ENCODE peak calls at places on chromosomes 6 and 20, in seven cellular contexts. H, W, I, K, Y, B and J are unnamed samples.

GRCh38 chr6:22636450-22636849 is 67.1 kb downstream of the HDGFL1 start:
- DNase-seq in H (no peak), W (no peak), I (no peak), K (no peak), Y (no peak), B (no peak), J (no peak)

GRCh38 chr6:28969129-28969528 is 36.0 kb downstream of the ZNF311 start:
- DNase-seq in H (no peak), W (no peak), I (no peak), K (no peak), Y (no peak), B (peak; percentile 65), J (no peak)

GRCh38 chr6:63943826-63944225 is 308.2 kb downstream of the PHF3 start:
- DNase-seq in H (no peak), W (no peak), I (no peak), K (peak; percentile 48), Y (no peak), B (peak; percentile 73), J (no peak)

GRCh38 chr6:37485259-37485658 is 14.4 kb downstream of the CCDC167 start:
- DNase-seq in H (no peak), W (no peak), I (no peak), K (no peak), Y (no peak), B (peak; percentile 49), J (no peak)

GRCh38 chr6:136600818-136601217 is 50.6 kb upstream of the MAP7 start:
- DNase-seq in H (no peak), W (no peak), I (no peak), K (no peak), Y (no peak), B (no peak), J (no peak)

GRCh38 chr20:57108218-57108617 is 158.2 kb downstream of the BMP7 start:
- DNase-seq in H (no peak), W (no peak), I (no peak), K (no peak), Y (no peak), B (no peak), J (no peak)

GRCh38 chr20:1979116-1979778 is 14.6 kb downstream of the PDYN start:
- DNase-seq in H (no peak), W (no peak), I (no peak), K (no peak), Y (no peak), B (no peak), J (no peak)

GRCh38 chr6:112222111-112222726 is 32.1 kb downstream of the LAMA4 start:
- DNase-seq in H (no peak), W (no peak), I (no peak), K (no peak), Y (no peak), B (no peak), J (no peak)

GRCh38 chr6:50030777-50031562 is 9.2 kb upstream of the DEFB110 start:
- DNase-seq in H (no peak), W (no peak), I (no peak), K (peak; percentile 6), Y (no peak), B (peak; percentile 90), J (no peak)

GRCh38 chr20:58478141-58478805 is 36.9 kb downstream of the APCDD1L start:
- DNase-seq in H (no peak), W (no peak), I (no peak), K (no peak), Y (no peak), B (no peak), J (no peak)

GRCh38 chr6:162753775-162754174 is 26.0 kb downstream of the PACRG start:
- DNase-seq in H (no peak), W (no peak), I (no peak), K (no peak), Y (no peak), B (no peak), J (no peak)

GRCh38 chr6:162750776-162751175 is 23.0 kb downstream of the PACRG start:
- DNase-seq in H (no peak), W (no peak), I (no peak), K (no peak), Y (no peak), B (no peak), J (no peak)
- H3K27ac ChIP-seq in H (no peak overlapping the region), W (no peak overlapping the region), I (no peak overlapping the region), K (no peak overlapping the region), Y (no peak overlapping the region), B (no peak overlapping the region), J (no peak overlapping the region)

DNA sequence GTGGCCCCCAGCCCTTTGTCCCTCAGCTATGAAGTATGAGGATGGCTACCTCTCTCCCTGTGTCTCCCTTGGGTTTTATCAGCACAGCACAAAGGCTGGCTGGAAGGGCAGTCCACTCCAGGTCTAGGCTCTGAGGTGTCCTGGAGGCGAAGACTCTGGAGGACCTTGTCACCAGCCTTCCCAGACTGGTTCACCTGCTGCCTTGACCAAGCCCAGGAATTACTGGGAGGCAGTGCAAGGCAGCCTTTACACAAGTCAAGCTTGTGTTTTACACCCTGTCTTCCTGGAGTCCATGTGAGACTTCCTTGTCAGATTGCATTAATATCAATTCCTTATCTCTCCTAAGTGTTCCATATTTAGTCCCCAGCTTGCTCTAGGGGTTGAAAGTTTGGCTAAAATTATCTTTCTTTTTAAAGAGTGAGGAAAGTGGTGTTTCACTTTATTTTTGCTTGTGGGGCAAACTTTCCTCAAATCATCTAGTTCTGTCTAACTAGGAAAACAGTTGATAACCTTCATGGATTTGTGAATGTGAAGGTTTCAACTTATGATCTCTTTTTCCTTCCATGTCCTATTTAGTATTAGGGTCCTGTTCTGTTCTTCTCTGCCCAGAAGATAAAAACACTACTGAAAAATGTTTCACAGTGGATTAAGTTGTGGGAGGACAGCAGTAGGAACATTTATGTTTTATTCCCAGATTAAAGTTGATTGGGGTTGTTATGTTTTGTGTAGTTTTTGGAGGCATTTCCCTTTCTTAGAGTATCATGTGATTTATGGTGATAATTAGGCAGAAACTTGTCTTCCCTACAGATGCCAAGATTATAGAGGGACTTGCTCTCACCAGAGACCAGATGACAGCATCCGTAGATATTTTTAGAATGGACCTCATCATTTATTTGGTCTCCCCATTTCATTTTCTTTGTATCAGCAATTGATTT is 114.8 kb downstream of the FOXO3 start:
- DNase-seq in H (no peak), W (no peak), I (no peak), K (no peak), Y (no peak), B (no peak), J (no peak)
- H3K27ac ChIP-seq in H (no peak overlapping the region), W (peak overlapping the region; percentile 57), I (no peak overlapping the region), K (no peak overlapping the region), Y (peak overlapping the region; percentile 57), B (no peak overlapping the region), J (peak overlapping the region; percentile 79)

GRCh38 chr6:170475118-170475517 is 78.0 kb downstream of the PSMB1 start:
- DNase-seq in H (no peak), W (no peak), I (no peak), K (no peak), Y (no peak), B (no peak), J (no peak)

GRCh38 chr6:170483413-170483812 is 69.7 kb downstream of the PSMB1 start:
- DNase-seq in H (no peak), W (no peak), I (no peak), K (no peak), Y (no peak), B (no peak), J (no peak)

GRCh38 chr6:170485159-170485558 is 67.9 kb downstream of the PSMB1 start:
- DNase-seq in H (no peak), W (no peak), I (no peak), K (no peak), Y (no peak), B (no peak), J (no peak)

GRCh38 chr6:170476360-170476759 is 76.7 kb downstream of the PSMB1 start:
- DNase-seq in H (no peak), W (no peak), I (no peak), K (no peak), Y (no peak), B (no peak), J (no peak)

DNA sequence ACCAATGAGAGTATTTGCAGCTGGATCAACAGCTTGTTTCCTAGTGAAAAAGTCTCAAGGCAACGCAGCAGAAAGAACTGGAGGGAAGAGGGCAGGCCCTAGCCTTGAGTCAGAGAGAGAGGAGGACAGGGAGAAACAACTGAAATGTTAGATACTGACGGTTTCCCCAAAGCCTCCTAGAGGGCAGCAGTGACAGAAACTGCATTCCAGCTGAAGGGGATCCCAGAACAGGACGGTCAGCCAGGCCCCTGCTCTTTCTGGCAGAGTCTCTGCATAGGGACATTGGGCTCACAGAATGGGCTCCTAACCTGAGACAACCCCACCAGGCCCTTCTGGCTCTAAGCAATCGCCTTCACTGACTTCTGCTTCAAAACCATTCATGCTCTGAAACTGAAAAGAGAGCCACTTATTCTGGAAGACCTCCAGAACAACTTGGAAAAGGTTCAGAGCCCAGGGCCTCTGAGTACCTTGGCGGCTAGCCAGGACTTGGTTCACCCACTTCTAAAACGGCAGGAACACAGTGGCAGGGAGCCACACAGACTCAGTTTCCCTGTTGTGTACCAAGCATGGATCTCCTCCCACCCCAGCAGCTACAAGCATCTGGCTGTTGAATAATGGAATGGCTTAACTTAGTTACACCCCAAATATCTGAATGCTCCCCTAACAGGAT is 72.9 kb downstream of the PSMB1 start:
- DNase-seq in H (no peak), W (peak; percentile 32), I (no peak), K (no peak), Y (peak; percentile 29), B (peak; percentile 56), J (no peak)
- H3K27ac ChIP-seq in H (no peak overlapping the region), W (no peak overlapping the region), I (no peak overlapping the region), K (no peak overlapping the region), Y (peak overlapping the region; percentile 48), B (no peak overlapping the region), J (no peak overlapping the region)

GRCh38 chr6:146912730-146913680 is 291.2 kb upstream of the STXBP5 start:
- DNase-seq in H (no peak), W (no peak), I (no peak), K (no peak), Y (no peak), B (no peak), J (no peak)

GRCh38 chr6:146911635-146912034 is 292.6 kb upstream of the STXBP5 start:
- DNase-seq in H (no peak), W (no peak), I (no peak), K (no peak), Y (no peak), B (no peak), J (no peak)

GRCh38 chr6:146915671-146916127 is 288.5 kb upstream of the STXBP5 start:
- DNase-seq in H (no peak), W (no peak), I (no peak), K (no peak), Y (no peak), B (no peak), J (no peak)

GRCh38 chr6:146914563-146915483 is 289.4 kb upstream of the STXBP5 start:
- DNase-seq in H (no peak), W (peak; percentile 8), I (no peak), K (no peak), Y (no peak), B (no peak), J (peak; percentile 48)

DNA sequence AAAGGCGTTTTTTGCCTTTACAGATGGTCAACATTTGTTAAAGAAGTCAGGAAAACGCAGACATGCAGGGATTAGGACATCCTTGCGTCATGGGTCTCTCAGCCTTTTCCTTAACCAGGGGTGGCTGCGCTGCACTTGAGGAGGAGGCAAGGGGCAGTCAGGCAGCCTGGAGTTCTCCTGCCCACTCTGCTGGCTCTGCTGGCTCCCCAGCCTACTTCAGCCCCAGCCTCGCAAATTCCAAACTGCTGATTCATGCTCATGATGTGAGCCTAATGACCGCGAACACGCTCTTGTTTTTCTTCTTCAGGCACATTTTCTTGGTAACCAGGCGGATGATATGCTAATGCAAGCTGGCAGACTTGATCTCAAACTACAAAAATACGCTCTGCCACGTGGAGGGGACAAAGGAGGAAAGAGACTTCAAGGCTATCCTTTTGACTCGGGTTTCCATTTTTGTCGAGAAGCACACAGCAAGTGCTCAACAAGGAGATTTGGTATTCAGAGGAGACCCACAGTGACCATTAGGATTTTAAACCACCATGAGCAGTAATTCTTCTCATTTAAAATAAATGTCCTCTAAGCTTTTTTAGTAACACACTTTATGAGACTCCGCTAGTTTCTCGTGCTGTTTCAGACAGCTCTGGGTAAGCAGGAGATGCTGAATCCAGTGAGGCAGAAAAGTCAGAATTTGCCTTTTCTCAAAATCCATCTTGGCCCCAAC is 290.2 kb upstream of the STXBP5 start:
- DNase-seq in H (no peak), W (peak; percentile 51), I (no peak), K (peak; percentile 65), Y (peak; percentile 33), B (peak; percentile 80), J (peak; percentile 67)
- H3K27ac ChIP-seq in H (no peak overlapping the region), W (peak overlapping the region; percentile 82), I (no peak overlapping the region), K (no peak overlapping the region), Y (peak overlapping the region; percentile 79), B (no peak overlapping the region), J (peak overlapping the region; percentile 11)